ENCODE peak calls at places on chromosomes 13 and 19, in six cellular contexts. N is stimulated activated CD8-positive, alpha-beta memory T cell treated with anti-CD3 and anti-CD28 coated beads, Interleukin-2, amount 100 ng/mL, for 48 hours; S is amniotic stem cell; G is T-cell; L is heart left ventricle; B is aorta. A is an unnamed sample.

GRCh38 chr19:35793381-35794165 is 18.2 kb downstream of the ARHGAP33 start:
- DNase-seq in B (no peak), G (no peak), S (no peak), L (no peak), N (no peak), A (no peak)

GRCh38 chr13:33017410-33017929 is 1.2 kb downstream of the KL start:
- DNase-seq in L (peak), B (no peak), N (peak), G (no peak), S (no peak), A (peak)

GRCh38 chr13:44989941-44990340 is 603 bp downstream of the GPALPP1 start:
- DNase-seq in N (no peak), B (no peak), L (no peak), G (no peak), S (no peak), A (no peak)

GRCh38 chr13:34698953-34699352 is 243.1 kb upstream of the NBEA start:
- DNase-seq in L (no peak), B (no peak), N (no peak), S (no peak), G (no peak), A (no peak)

GRCh38 chr19:48726573-48726972 is 7.0 kb upstream of the MAMSTR start:
- DNase-seq in G (peak), S (no peak), N (no peak), L (no peak), B (no peak), A (no peak)

GRCh38 chr19:53867225-53868090 is at the start of gene MYADM:
- DNase-seq in S (peak), B (peak), N (peak), G (peak), L (peak), A (peak)

GRCh38 chr13:112477070-112477619 is 101.0 kb downstream of the SPACA7 start:
- DNase-seq in L (no peak), B (no peak), S (no peak), G (no peak), N (no peak), A (no peak)

GRCh38 chr13:60583196-60583908 is 186.3 kb downstream of the TDRD3 start:
- DNase-seq in B (no peak), L (no peak), N (no peak), S (no peak), G (no peak), A (no peak)

GRCh38 chr13:20609145-20609544 is 42.2 kb downstream of the IFT88 start:
- DNase-seq in N (no peak), L (no peak), B (no peak), G (no peak), S (no peak), A (no peak)

GRCh38 chr13:91946498-91947070 is 548.2 kb downstream of the GPC5 start:
- DNase-seq in G (no peak), N (no peak), S (no peak), B (no peak), L (no peak), A (no peak)

GRCh38 chr19:41351339-41352245 is 2.1 kb downstream of the TGFB1 start:
- DNase-seq in B (peak), G (peak), S (peak), N (peak), L (peak), A (peak)

GRCh38 chr13:46086985-46087384 is 17.8 kb downstream of the CPB2 start:
- DNase-seq in L (no peak), S (no peak), B (no peak), N (no peak), G (no peak), A (no peak)

GRCh38 chr19:30144242-30144758 is 202.3 kb downstream of the URI1 start:
- DNase-seq in B (no peak), S (no peak), L (no peak), N (no peak), G (no peak), A (no peak)

GRCh38 chr13:50161052-50161451 is 145.8 kb downstream of the KCNRG start:
- DNase-seq in N (no peak), B (no peak), L (no peak), S (no peak), G (no peak), A (no peak)

GRCh38 chr13:40401911-40402776 is 264.3 kb downstream of the FOXO1 start:
- DNase-seq in G (peak), L (peak), N (peak), B (peak), S (no peak), A (no peak)